ENCODE peak calls at places on chromosomes 7 and 10, in six cellular contexts. R is A549, Z is GM12878, V is HepG2, X is upper lobe of left lung, W is K562. S is an unnamed sample. For H3K4me1, the result is how much of the 10 kb centered on the place peaks cover.

GRCh38 chr10:73819513-73820093 is 8.2 kb upstream of the NDST2 start:
- ATAC-seq in Z (no peak), V (peak), X (peak), R (peak), W (peak), S (peak)

GRCh38 chr10:124061030-124061429 is 32.4 kb downstream of the CHST15 start:
- ATAC-seq in X (no peak), Z (no peak), W (no peak), R (no peak), V (no peak), S (no peak)

GRCh38 chr7:27220440-27220955 is 20.6 kb upstream of the HOXA13 start:
- ATAC-seq in X (no peak), V (no peak), R (no peak), Z (no peak), W (no peak), S (no peak)

GRCh38 chr10:61052469-61053205 is 108.7 kb upstream of the RHOBTB1 start:
- ATAC-seq in X (no peak), Z (no peak), W (no peak), V (no peak), R (no peak), S (no peak)

GRCh38 chr10:31320598-31321211 is 1.7 kb downstream of the ZEB1 start:
- ATAC-seq in R (peak), W (peak), X (peak), V (peak), Z (peak), S (no peak)

GRCh38 chr10:110219884-110220283 is 12.5 kb downstream of the MXI1 start:
- ATAC-seq in X (no peak), R (no peak), Z (no peak), W (no peak), V (peak), S (no peak)

GRCh38 chr7:100413889-100414288 is 14.6 kb downstream of the ZCWPW1 start:
- ATAC-seq in Z (peak), V (no peak), X (no peak), W (no peak), R (no peak), S (no peak)

GRCh38 chr10:48390933-48391845 is 84.7 kb downstream of the MAPK8 start:
- ATAC-seq in Z (peak), V (no peak), X (no peak), W (peak), R (no peak), S (no peak)

GRCh38 chr7:18693401-18693800 is 197.9 kb downstream of the HDAC9 start:
- ATAC-seq in W (no peak), V (no peak), X (peak), Z (peak), R (no peak), S (peak)

GRCh38 chr7:68733219-68734143 is 864.8 kb upstream of the AUTS2 start:
- ATAC-seq in X (no peak), Z (no peak), V (no peak), W (no peak), R (peak), S (peak)

GRCh38 chr10:7857259-7857658 is 39.0 kb downstream of the TAF3 start:
- ATAC-seq in W (no peak), R (no peak), X (no peak), Z (no peak), V (no peak), S (no peak)

GRCh38 chr10:86017841-86018734 is 348.5 kb downstream of the GRID1 start:
- ATAC-seq in W (no peak), V (no peak), X (no peak), Z (peak), R (no peak), S (no peak)

GRCh38 chr7:95977994-95978393 is 205.6 kb downstream of the DYNC1I1 start:
- ATAC-seq in W (no peak), Z (no peak), X (no peak), R (no peak), V (no peak), S (no peak)

GRCh38 chr7:7321681-7322080 is 139.3 kb downstream of the C1GALT1 start:
- ATAC-seq in R (peak), V (peak), W (peak), X (no peak), Z (peak), S (no peak)

GRCh38 chr7:27641576-27642230 is 21.0 kb downstream of the HIBADH start:
- ATAC-seq in V (no peak), Z (peak), R (peak), X (no peak), W (no peak), S (no peak)

GRCh38 chr10:14820010-14820774 is 17.6 kb downstream of the CDNF start:
- ATAC-seq in Z (no peak), X (peak), R (peak), W (no peak), V (no peak), S (no peak)

GRCh38 chr7:43750016-43750887 is 8.2 kb upstream of the BLVRA start:
- ATAC-seq in Z (peak), W (peak), R (peak), V (peak), X (peak), S (no peak)

GRCh38 chr10:116713846-116714245 is 28.5 kb downstream of the HSPA12A start:
- ATAC-seq in V (no peak), X (no peak), Z (no peak), R (no peak), W (no peak), S (peak)

GRCh38 chr7:47809387-47809786 is 138.9 kb downstream of the PKD1L1 start:
- ATAC-seq in R (no peak), X (no peak), V (no peak), Z (no peak), W (no peak), S (no peak)

GRCh38 chr10:104334965-104335650 is 3.2 kb downstream of the ITPRIP start:
- ATAC-seq in X (no peak), W (no peak), R (no peak), Z (no peak), V (no peak), S (no peak)

GRCh38 chr10:72435570-72435969 is 80.9 kb upstream of the DNAJB12 start:
- ATAC-seq in W (no peak), V (no peak), R (no peak), X (no peak), Z (no peak), S (no peak)

GRCh38 chr10:122290833-122291532 is 19.9 kb downstream of the BTBD16 start:
- ATAC-seq in R (no peak), V (no peak), Z (no peak), W (no peak), X (no peak), S (no peak)
- H3K4me1 ChIP-seq in R (under half), V (under half), Z (under half), W (under half), X (under half), S (under half)

GRCh38 chr7:13992621-13992982 is 3.1 kb upstream of the ETV1 start:
- ATAC-seq in X (no peak), W (no peak), V (no peak), R (no peak), Z (no peak), S (no peak)
- H3K4me3 ChIP-seq in X (peak), W (peak), V (no peak), R (no peak), Z (no peak), S (no peak)

GRCh38 chr7:71497233-71497946 is 365.4 kb downstream of the GALNT17 start:
- ATAC-seq in W (no peak), X (no peak), Z (no peak), R (no peak), V (no peak), S (peak)
- TF ChIP-seq EP300 in W (no peak), X (no peak), Z (no peak), R (no peak), V (no peak), S (no peak)

DNA sequence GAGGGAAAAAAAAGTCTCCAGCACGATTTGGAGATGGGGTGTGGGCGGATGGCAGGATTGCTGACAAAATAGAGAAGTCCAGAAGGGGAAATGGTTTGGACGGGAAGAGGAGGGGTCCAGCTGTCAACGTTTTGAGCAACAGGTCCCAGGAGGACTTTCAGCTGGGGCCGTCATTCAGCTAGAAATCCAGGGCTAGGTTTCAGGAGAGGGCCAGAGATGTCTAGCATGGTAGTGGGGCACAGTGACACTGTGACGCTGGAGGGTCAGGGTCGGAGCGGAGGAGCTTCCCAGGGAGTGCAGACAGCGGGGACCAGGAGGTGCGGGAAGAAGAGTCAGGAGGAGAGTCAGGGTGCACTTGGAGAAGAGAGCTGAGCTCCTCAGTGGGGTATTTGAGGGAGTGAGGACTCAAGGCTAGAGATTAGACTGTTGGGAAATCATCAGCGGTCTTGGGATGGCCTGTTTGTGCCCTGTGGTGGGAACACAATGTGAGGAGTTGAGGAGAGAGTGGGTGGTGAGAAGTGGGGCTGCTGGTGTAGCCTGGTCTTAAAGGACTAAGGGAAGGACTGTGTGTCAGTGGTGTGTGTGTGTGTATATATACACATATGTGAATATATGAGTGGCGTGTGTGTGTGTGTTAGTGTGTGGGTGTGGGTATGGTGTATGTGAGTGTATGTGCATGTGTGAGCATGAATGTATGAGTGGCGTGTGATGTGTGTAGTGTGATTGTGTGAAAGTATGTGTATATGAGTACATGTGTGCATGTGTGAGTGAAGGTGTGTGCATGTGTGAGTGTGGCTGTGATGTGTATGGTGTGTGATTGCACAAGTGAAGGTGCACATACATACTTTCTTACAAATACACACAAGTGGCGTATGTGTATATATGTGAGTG is 3.8 kb downstream of the ZYX start:
- ATAC-seq in X (no peak), W (no peak), V (no peak), Z (no peak), R (no peak), S (no peak)
- H3K4me1 ChIP-seq in X (half or more), W (under half), V (half or more), Z (under half), R (under half), S (half or more)

GRCh38 chr10:96304241-96304640 is at the start of gene DNTT:
- ATAC-seq in R (no peak), W (no peak), V (no peak), X (no peak), Z (no peak), S (no peak)

GRCh38 chr10:96301616-96302015 is 2.6 kb upstream of the DNTT start:
- ATAC-seq in X (no peak), V (no peak), W (no peak), R (no peak), Z (no peak), S (no peak)

GRCh38 chr10:96306516-96306915 is 2.3 kb downstream of the DNTT start:
- ATAC-seq in Z (peak), X (peak), R (no peak), V (no peak), W (no peak), S (no peak)

GRCh38 chr10:96309631-96310358 is 5.6 kb downstream of the DNTT start:
- ATAC-seq in W (no peak), R (no peak), X (no peak), V (no peak), Z (no peak), S (no peak)

DNA sequence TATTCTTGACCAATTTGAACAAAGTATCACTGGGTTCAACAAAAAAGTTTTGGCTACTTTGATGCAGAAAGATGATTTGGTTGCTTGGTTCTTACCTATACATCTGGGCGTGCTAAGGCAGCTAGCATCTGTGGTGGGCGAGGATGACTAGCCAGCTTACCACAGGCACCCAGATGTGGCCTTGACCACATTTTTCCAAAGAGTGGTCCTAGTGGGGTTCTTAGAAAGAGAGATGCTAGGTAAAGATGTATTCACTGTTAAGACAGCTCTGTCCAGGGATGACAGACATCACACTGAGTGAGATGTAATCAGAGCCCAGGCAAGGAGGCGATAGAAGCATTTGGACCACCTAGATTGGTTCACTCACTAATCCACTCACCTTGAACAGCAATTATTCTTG is 785 bp downstream of the DNTT start:
- ATAC-seq in Z (no peak), W (no peak), R (no peak), V (no peak), X (no peak), S (no peak)
- H3K4me3 ChIP-seq in Z (no peak), W (no peak), R (no peak), V (no peak), X (no peak), S (no peak)

S was measured in gastroesophageal sphincter.